ENCODE peak calls at places on chromosome 6, in seven cellular contexts. P, E, Q, D, T, S and G are unnamed samples.

GRCh38 chr6:95091823-95092436 is 485.4 kb upstream of the MANEA start:
- DNase-seq in P (no peak), E (no peak), Q (peak; percentile 87), D (peak; percentile 42), T (no peak), S (no peak), G (peak; percentile 67)

GRCh38 chr6:42177514-42178364 is 4.6 kb downstream of the GUCA1A start:
- DNase-seq in P (peak; percentile 74), E (no peak), Q (no peak), D (no peak), T (no peak), S (no peak), G (no peak)

GRCh38 chr6:168219167-168219566 is 100.4 kb downstream of the DACT2 start:
- DNase-seq in P (no peak), E (no peak), Q (peak; percentile 62), D (no peak), T (no peak), S (peak; percentile 40), G (peak; percentile 90)

GRCh38 chr6:21003780-21004541 is 469.7 kb downstream of the CDKAL1 start:
- DNase-seq in P (no peak), E (no peak), Q (peak; percentile 81), D (no peak), T (no peak), S (no peak), G (peak; percentile 89)

GRCh38 chr6:149140137-149140909 is 177.2 kb upstream of the TAB2 start:
- DNase-seq in P (no peak), E (no peak), Q (peak; percentile 38), D (no peak), T (no peak), S (no peak), G (no peak)

GRCh38 chr6:127352519-127352918 is 9.1 kb upstream of the ECHDC1 start:
- DNase-seq in P (no peak), E (no peak), Q (no peak), D (no peak), T (no peak), S (no peak), G (no peak)

GRCh38 chr6:16752206-16752867 is 8.9 kb downstream of the ATXN1 start:
- DNase-seq in P (no peak), E (no peak), Q (peak; percentile 91), D (no peak), T (no peak), S (no peak), G (peak; percentile 93)

GRCh38 chr6:167736486-167737204 is 90.1 kb upstream of the AFDN start:
- DNase-seq in P (no peak), E (no peak), Q (peak; percentile 5), D (no peak), T (no peak), S (no peak), G (no peak)

GRCh38 chr6:7052441-7052936 is 55.3 kb upstream of the RREB1 start:
- DNase-seq in P (peak; percentile 3), E (peak; percentile 26), Q (peak; percentile 89), D (no peak), T (no peak), S (peak; percentile 28), G (peak; percentile 60)

GRCh38 chr6:132813173-132813856 is 1.1 kb upstream of the RPS12 start:
- DNase-seq in P (no peak), E (no peak), Q (peak; percentile 66), D (peak; percentile 50), T (no peak), S (peak; percentile 45), G (peak; percentile 51)

GRCh38 chr6:79404677-79405076 is 132.6 kb downstream of the LCA5 start:
- DNase-seq in P (no peak), E (no peak), Q (no peak), D (no peak), T (no peak), S (no peak), G (no peak)

GRCh38 chr6:169520104-169520503 is 181.7 kb downstream of the WDR27 start:
- DNase-seq in P (no peak), E (no peak), Q (peak; percentile 77), D (peak; percentile 6), T (no peak), S (no peak), G (peak; percentile 65)
- TF ChIP-seq CTCF in P (peak; percentile 53), E (no peak), Q (peak; percentile 75), D (peak; percentile 47), T (no peak), S (peak; percentile 41), G (peak; percentile 56)

DNA sequence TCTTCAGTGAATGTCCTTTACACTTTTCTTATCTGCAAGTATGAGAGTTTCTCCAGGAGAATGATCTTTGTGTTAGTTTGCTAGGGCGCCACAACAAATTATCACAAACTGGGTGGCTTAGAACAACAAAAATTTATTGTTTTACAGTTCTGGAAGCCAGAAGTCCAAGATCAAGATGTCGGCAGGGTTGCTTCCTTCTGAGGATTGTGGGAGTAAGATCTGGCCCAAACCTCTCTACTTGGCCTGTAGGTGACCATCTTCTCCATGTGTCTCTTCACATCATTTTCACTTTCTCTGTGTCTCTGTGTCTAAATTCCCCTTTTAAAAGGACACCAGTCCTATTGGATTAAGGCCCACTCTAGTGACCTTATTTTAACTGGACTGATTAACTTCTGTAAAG is 103.0 kb downstream of the ADTRP start:
- DNase-seq in P (no peak), E (no peak), Q (peak; percentile 81), D (no peak), T (no peak), S (no peak), G (peak; percentile 51)
- TF ChIP-seq CTCF in P (peak; percentile 31), E (no peak), Q (peak; percentile 80), D (peak; percentile 21), T (no peak), S (peak; percentile 21), G (peak; percentile 43)

DNA sequence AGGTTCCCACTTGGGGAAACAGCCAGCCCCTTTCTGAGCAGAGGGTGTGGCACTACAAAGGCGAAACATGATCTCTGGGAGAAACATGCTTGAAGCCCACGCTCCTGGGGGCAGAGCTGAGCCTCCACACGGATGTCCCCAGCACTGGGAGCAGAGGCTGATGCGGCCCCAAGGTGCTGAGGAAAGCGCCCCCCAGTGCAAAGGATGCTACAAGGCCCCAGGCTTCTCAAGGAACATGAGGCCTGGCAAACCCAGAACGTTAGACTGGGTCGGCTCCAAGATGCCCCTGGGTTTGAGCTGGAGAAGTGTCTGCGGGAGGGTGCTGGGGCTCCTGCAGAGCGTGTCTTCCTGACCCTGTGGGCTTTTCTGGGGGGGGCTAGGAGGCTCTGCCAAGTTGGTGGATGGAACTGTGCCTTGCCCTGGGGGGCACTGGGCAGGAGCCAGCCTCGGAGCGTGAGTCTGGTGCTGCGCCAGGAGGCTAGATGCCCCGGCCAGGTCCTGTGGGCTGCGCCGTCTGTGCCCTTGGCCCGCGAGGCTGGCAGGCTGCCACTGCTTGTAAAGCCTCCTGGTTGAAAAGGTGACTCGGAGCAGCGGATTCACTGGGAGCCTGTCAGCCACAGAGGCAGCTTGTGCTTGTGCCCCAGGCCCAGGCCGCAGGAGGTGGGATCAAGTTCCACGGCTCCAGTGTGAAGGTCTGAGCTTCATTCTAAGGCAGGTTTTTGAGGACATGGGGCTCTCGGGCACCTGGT is 8.1 kb downstream of the SYNJ2 start:
- DNase-seq in P (no peak), E (no peak), Q (peak; percentile 35), D (no peak), T (peak; percentile 34), S (no peak), G (peak; percentile 41)
- TF ChIP-seq CTCF in P (no peak), E (no peak), Q (peak; percentile 17), D (no peak), T (no peak), S (no peak), G (no peak)

DNA sequence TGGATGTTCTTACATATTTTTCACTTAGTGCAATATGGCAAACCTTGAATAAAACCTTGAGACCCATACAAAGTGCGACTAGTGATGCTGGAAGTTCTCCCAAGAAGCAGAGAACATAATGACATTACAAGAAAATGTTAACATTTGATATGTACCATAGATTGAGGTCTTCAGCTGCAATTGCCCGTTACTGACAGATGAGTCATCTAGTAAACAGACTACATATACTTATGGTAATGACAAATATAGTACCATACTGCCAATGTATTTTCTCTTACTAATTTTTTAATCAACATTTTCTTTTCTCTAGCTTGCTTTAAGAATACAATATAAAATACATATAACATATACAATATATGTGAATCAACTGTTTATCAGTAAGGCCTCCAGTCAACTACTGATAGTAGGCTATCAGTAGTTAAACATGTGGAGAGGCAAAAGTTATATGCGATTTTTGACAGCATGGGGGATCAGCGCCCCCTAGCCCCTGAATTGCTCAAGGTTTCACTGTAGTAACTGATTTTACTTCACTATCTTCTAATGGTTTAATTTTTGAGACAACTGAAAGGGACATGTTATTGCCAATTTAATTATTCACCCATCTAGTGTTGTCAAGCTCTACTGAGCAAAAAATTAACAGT is 166.7 kb upstream of the ADGRB3 start:
- DNase-seq in P (no peak), E (no peak), Q (peak; percentile 11), D (no peak), T (no peak), S (no peak), G (peak; percentile 3)
- TF ChIP-seq CTCF in P (peak; percentile 42), E (peak; percentile 37), Q (peak; percentile 54), D (peak; percentile 13), T (no peak), S (no peak), G (no peak)

DNA sequence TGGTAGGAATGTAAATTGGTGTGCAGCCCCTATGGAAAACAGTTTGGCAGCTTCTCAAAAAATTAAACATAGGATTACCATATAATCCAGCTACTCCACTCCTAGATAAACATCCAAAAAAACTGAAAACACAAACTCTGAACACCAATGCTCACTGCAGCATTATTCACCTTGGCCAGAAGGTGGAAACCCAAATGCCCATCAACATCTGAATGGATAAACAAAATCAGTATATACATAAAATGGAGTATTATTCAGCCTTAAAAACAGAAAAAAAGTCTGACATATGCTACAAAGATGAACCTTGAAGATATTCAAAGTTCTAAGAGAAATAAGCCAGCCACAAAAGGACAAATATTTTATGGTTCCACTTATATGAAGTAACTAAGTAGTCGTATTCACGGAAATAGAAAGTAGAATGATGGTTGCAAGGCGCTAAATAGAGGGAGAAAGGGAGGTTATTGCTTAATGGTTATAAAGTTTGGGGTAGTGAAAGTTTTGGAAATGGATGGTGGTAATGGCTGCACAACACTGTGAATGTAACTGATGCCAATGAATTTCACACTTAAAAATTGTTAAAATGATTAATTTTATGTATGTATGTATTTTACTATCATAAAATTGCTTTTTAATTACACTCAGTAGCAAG is 4.0 kb downstream of the PHF10 start:
- DNase-seq in P (no peak), E (no peak), Q (no peak), D (no peak), T (no peak), S (no peak), G (no peak)
- TF ChIP-seq CTCF in P (peak; percentile 35), E (peak; percentile 3), Q (peak; percentile 31), D (peak; percentile 13), T (no peak), S (no peak), G (no peak)